ENCODE peak calls at places on chromosomes 5 and 9, in five cellular contexts. U, I, V, D and F are unnamed samples.

GRCh38 chr5:122493091-122493775 is 181.2 kb downstream of the SNCAIP start:
- DNase-seq in U (no peak), I (no peak), D (no peak), V (no peak), F (no peak)

GRCh38 chr9:122050167-122050566 is 42.9 kb downstream of the TTLL11 start:
- DNase-seq in D (no peak), I (no peak), U (no peak), V (no peak), F (no peak)

GRCh38 chr5:44663991-44664710 is 144.6 kb upstream of the MRPS30 start:
- DNase-seq in V (no peak), I (no peak), D (no peak), U (peak; percentile 2), F (no peak)

GRCh38 chr5:61089351-61089750 is 72.9 kb downstream of the SMIM15 start:
- DNase-seq in V (no peak), U (no peak), D (no peak), I (no peak), F (no peak)

GRCh38 chr9:69074801-69075200 is 39.2 kb downstream of the FXN start:
- DNase-seq in U (no peak), D (no peak), V (no peak), I (no peak), F (no peak)

GRCh38 chr9:85246566-85246965 is 495.2 kb downstream of the AGTPBP1 start:
- DNase-seq in D (no peak), I (no peak), V (no peak), U (no peak), F (no peak)

GRCh38 chr9:137194388-137194787 is 5.9 kb downstream of the SSNA1 start:
- DNase-seq in U (no peak), V (no peak), I (no peak), D (no peak), F (no peak)

GRCh38 chr9:94952553-94953373 is 226.3 kb downstream of the AOPEP start:
- DNase-seq in I (peak; percentile 6), U (no peak), D (no peak), V (no peak), F (no peak)

GRCh38 chr5:137090151-137090550 is 409.0 kb downstream of the SPOCK1 start:
- DNase-seq in D (no peak), U (no peak), V (no peak), I (no peak), F (no peak)

GRCh38 chr9:113620377-113621161 is 157.0 kb downstream of the RGS3 start:
- DNase-seq in D (peak; percentile 61), I (peak; percentile 58), V (peak; percentile 92), U (no peak), F (no peak)

GRCh38 chr5:163385276-163385675 is 52.1 kb upstream of the CCNG1 start:
- DNase-seq in U (no peak), I (no peak), V (no peak), D (no peak), F (no peak)

GRCh38 chr9:11088826-11089374 is 476.1 kb upstream of the PTPRD start:
- DNase-seq in V (no peak), D (no peak), I (no peak), U (no peak), F (no peak)

GRCh38 chr9:81719972-81720371 is 30.6 kb upstream of the TLE1 start:
- DNase-seq in V (no peak), I (no peak), U (no peak), D (no peak), F (no peak)

GRCh38 chr9:74036549-74037231 is 460.4 kb upstream of the RORB start:
- DNase-seq in D (no peak), V (no peak), U (no peak), I (no peak), F (no peak)

GRCh38 chr9:126763130-126763764 is 41.6 kb upstream of the ZBTB43 start:
- DNase-seq in V (no peak), U (no peak), D (peak; percentile 63), I (no peak), F (no peak)

GRCh38 chr9:378263-378662 is 163.6 kb downstream of the DOCK8 start:
- DNase-seq in D (no peak), V (no peak), I (no peak), U (no peak), F (no peak)

GRCh38 chr5:10689391-10690081 is 71.5 kb downstream of the DAP start:
- DNase-seq in V (peak; percentile 50), I (peak; percentile 46), U (no peak), D (peak; percentile 19), F (no peak)

GRCh38 chr5:145449794-145450193 is 385.3 kb downstream of the PRELID2 start:
- DNase-seq in V (no peak), I (no peak), D (no peak), U (no peak), F (no peak)

GRCh38 chr5:84393969-84394368 is 9.3 kb upstream of the EDIL3 start:
- DNase-seq in U (no peak), I (no peak), V (peak; percentile 90), D (peak; percentile 85), F (no peak)

GRCh38 chr9:15227491-15227890 is 79.5 kb downstream of the TTC39B start:
- DNase-seq in U (no peak), I (no peak), V (no peak), D (no peak), F (no peak)

GRCh38 chr5:179240561-179240960 is 104.7 kb downstream of the ADAMTS2 start:
- DNase-seq in U (no peak), I (no peak), D (no peak), V (no peak), F (no peak)

GRCh38 chr5:96807099-96807654 is 568 bp downstream of the ERAP1 start:
- DNase-seq in I (no peak), D (peak; percentile 73), U (peak; percentile 34), V (peak; percentile 75), F (no peak)

GRCh38 chr5:1782385-1783213 is 17.0 kb downstream of the MRPL36 start:
- DNase-seq in I (no peak), V (no peak), U (no peak), D (no peak), F (no peak)

GRCh38 chr9:123453904-123454321 is 97.9 kb downstream of the CRB2 start:
- DNase-seq in U (no peak), D (no peak), I (no peak), V (no peak), F (no peak)

GRCh38 chr5:82408033-82408432 is 129.9 kb upstream of the RPS23 start:
- DNase-seq in U (no peak), I (no peak), V (no peak), D (no peak), F (no peak)

GRCh38 chr9:111482656-111483418 is 1.3 kb downstream of the ECPAS start:
- DNase-seq in U (peak; percentile 59), V (peak; percentile 57), D (peak; percentile 85), I (peak; percentile 78), F (peak; percentile 17)

GRCh38 chr9:136117291-136118060 is 1.2 kb downstream of the TMEM250 start:
- DNase-seq in I (peak; percentile 66), U (no peak), D (peak; percentile 74), V (peak; percentile 14), F (no peak)

GRCh38 chr9:36189978-36190377 is 743 bp upstream of the CLTA start:
- DNase-seq in D (peak; percentile 37), I (no peak), U (no peak), V (peak; percentile 29), F (no peak)

GRCh38 chr5:180844858-180845257 is 16.2 kb downstream of the ZFP62 start:
- DNase-seq in U (no peak), V (no peak), D (no peak), I (no peak), F (no peak)

GRCh38 chr5:55691265-55692105 is 20.6 kb downstream of the SLC38A9 start:
- DNase-seq in I (no peak), D (peak; percentile 68), U (no peak), V (peak; percentile 61), F (no peak)

GRCh38 chr9:99173570-99174504 is 47.9 kb downstream of the ALG2 start:
- DNase-seq in V (no peak), U (no peak), I (no peak), D (no peak), F (no peak)

GRCh38 chr5:79236364-79236969 is 536 bp downstream of the JMY start:
- DNase-seq in V (peak; percentile 28), I (peak; percentile 51), D (peak; percentile 9), U (peak; percentile 27), F (no peak)

GRCh38 chr5:158727771-158728311 is 371.9 kb downstream of the EBF1 start:
- DNase-seq in I (no peak), D (no peak), U (no peak), V (no peak), F (no peak)

GRCh38 chr5:111486926-111487325 is 25.4 kb downstream of the STARD4 start:
- DNase-seq in I (no peak), U (no peak), D (no peak), V (no peak), F (no peak)

GRCh38 chr9:137369911-137370630 is 52.9 kb downstream of the EXD3 start:
- DNase-seq in V (no peak), I (no peak), D (no peak), U (no peak), F (no peak)

GRCh38 chr9:70586506-70586905 is 172.0 kb upstream of the KLF9 start:
- DNase-seq in U (no peak), I (no peak), V (no peak), D (no peak), F (no peak)

GRCh38 chr5:135508496-135509005 is 27.2 kb downstream of the NEUROG1 start:
- DNase-seq in D (no peak), V (no peak), U (no peak), I (no peak), F (no peak)

GRCh38 chr9:125039544-125039943 is 98.7 kb upstream of the GOLGA1 start:
- DNase-seq in U (no peak), D (no peak), V (no peak), I (no peak), F (no peak)

GRCh38 chr9:88387035-88387732 is 1.1 kb upstream of the SPIN1 start:
- DNase-seq in D (peak; percentile 54), V (peak; percentile 52), I (peak; percentile 32), U (peak; percentile 22), F (no peak)